ENCODE peak calls at places on chromosomes 5 and 9, in nine cellular contexts. V is breast epithelium, Y is psoas muscle, H is astrocyte, M is A549, A is tibial nerve, X is stomach, G is ovary, J is neuronal stem cell. F is an unnamed sample.

GRCh38 chr5:128196080-128196479 is 112.5 kb downstream of the SLC12A2 start:
- DNase-seq in V (no peak), Y (no peak), H (no peak), M (no peak), A (no peak), X (no peak), G (no peak), J (no peak), F (no peak)

GRCh38 chr5:133287500-133287899 is 235.7 kb downstream of the HSPA4 start:
- DNase-seq in V (no peak), Y (peak; percentile 66), H (peak; percentile 18), M (peak; percentile 53), A (no peak), X (peak; percentile 55), G (no peak), J (peak; percentile 6), F (no peak)

GRCh38 chr9:70403166-70403565 is 11.3 kb downstream of the KLF9 start:
- DNase-seq in V (no peak), Y (no peak), H (no peak), M (no peak), A (no peak), X (no peak), G (no peak), J (no peak), F (no peak)

GRCh38 chr5:142432369-142432863 is 107.6 kb upstream of the SPRY4 start:
- DNase-seq in V (no peak), Y (no peak), H (no peak), M (no peak), A (no peak), X (peak; percentile 86), G (no peak), J (no peak), F (no peak)

GRCh38 chr5:178067705-178068104 is 45.6 kb upstream of the N4BP3 start:
- DNase-seq in V (no peak), Y (no peak), H (no peak), M (no peak), A (no peak), X (no peak), G (no peak), J (no peak), F (no peak)

GRCh38 chr5:151195622-151196021 is 28.3 kb downstream of the CCDC69 start:
- DNase-seq in V (no peak), Y (no peak), H (no peak), M (no peak), A (no peak), X (no peak), G (no peak), J (no peak), F (no peak)

GRCh38 chr9:114246558-114246957 is 76.3 kb upstream of the ORM1 start:
- DNase-seq in V (no peak), Y (no peak), H (peak; percentile 50), M (no peak), A (no peak), X (no peak), G (no peak), J (no peak), F (no peak)

GRCh38 chr9:89460551-89460950 is 37.4 kb downstream of the SEMA4D start:
- DNase-seq in V (no peak), Y (no peak), H (no peak), M (no peak), A (no peak), X (no peak), G (no peak), J (no peak), F (no peak)

GRCh38 chr9:111096051-111096450 is 57.8 kb upstream of the LPAR1 start:
- DNase-seq in V (no peak), Y (no peak), H (no peak), M (no peak), A (no peak), X (no peak), G (no peak), J (no peak), F (no peak)

GRCh38 chr9:68983008-68983411 is 30.9 kb downstream of the PRKACG start:
- DNase-seq in V (no peak), Y (no peak), H (no peak), M (no peak), A (no peak), X (no peak), G (no peak), J (no peak), F (no peak)

GRCh38 chr9:25677301-25678146 is 720 bp downstream of the TUSC1 start:
- DNase-seq in V (peak; percentile 88), Y (peak; percentile 92), H (peak; percentile 41), M (peak; percentile 81), A (peak; percentile 61), X (peak; percentile 86), G (peak; percentile 89), J (peak; percentile 30), F (peak; percentile 78)

GRCh38 chr5:81779935-81780266 is 29.0 kb upstream of the SSBP2 start:
- DNase-seq in V (no peak), Y (no peak), H (no peak), M (no peak), A (no peak), X (no peak), G (no peak), J (no peak), F (no peak)

GRCh38 chr5:8905021-8905420 is 640.9 kb downstream of the SEMA5A start:
- DNase-seq in V (no peak), Y (no peak), H (peak; percentile 57), M (no peak), A (no peak), X (no peak), G (no peak), J (no peak), F (no peak)

GRCh38 chr9:87086111-87086510 is 138.8 kb upstream of the GAS1 start:
- DNase-seq in V (no peak), Y (no peak), H (no peak), M (no peak), A (no peak), X (no peak), G (no peak), J (no peak), F (no peak)

GRCh38 chr5:89471115-89471514 is 588.1 kb upstream of the MEF2C start:
- DNase-seq in V (no peak), Y (no peak), H (no peak), M (no peak), A (no peak), X (no peak), G (no peak), J (no peak), F (no peak)

GRCh38 chr5:96066386-96066719 is 104.7 kb upstream of the ELL2 start:
- DNase-seq in V (no peak), Y (no peak), H (no peak), M (no peak), A (no peak), X (no peak), G (no peak), J (no peak), F (no peak)

GRCh38 chr5:14463629-14464028 is 118.0 kb upstream of the OTULINL start:
- DNase-seq in V (no peak), Y (no peak), H (peak; percentile 73), M (peak; percentile 81), A (no peak), X (no peak), G (no peak), J (no peak), F (no peak)

GRCh38 chr9:114606068-114606467 is 5.0 kb upstream of the TMEM268 start:
- DNase-seq in V (no peak), Y (no peak), H (no peak), M (no peak), A (no peak), X (no peak), G (no peak), J (no peak), F (no peak)

GRCh38 chr9:4857163-4857562 is 64.4 kb downstream of the RCL1 start:
- DNase-seq in V (no peak), Y (no peak), H (no peak), M (no peak), A (no peak), X (no peak), G (no peak), J (no peak), F (no peak)
- H3K27ac ChIP-seq in V (no peak overlapping the region), Y (peak overlapping the region; percentile 38), H (no peak overlapping the region), M (no peak overlapping the region), A (no peak overlapping the region), X (no peak overlapping the region), G (no peak overlapping the region), J (no peak overlapping the region), F (no peak overlapping the region)

GRCh38 chr5:2239237-2239910 is 356.6 kb upstream of the IRX4 start:
- DNase-seq in V (no peak), Y (no peak), H (no peak), M (no peak), A (no peak), X (no peak), G (no peak), J (no peak), F (no peak)
- H3K27ac ChIP-seq in V (no peak overlapping the region), Y (no peak overlapping the region), H (no peak overlapping the region), M (no peak overlapping the region), A (no peak overlapping the region), X (no peak overlapping the region), G (no peak overlapping the region), J (no peak overlapping the region), F (no peak overlapping the region)

GRCh38 chr5:17289681-17290619 is 72.5 kb downstream of the BASP1 start:
- DNase-seq in V (no peak), Y (no peak), H (peak; percentile 73), M (no peak), A (no peak), X (no peak), G (no peak), J (no peak), F (no peak)
- H3K27ac ChIP-seq in V (no peak overlapping the region), Y (no peak overlapping the region), H (no peak overlapping the region), M (no peak overlapping the region), A (no peak overlapping the region), X (no peak overlapping the region), G (no peak overlapping the region), J (no peak overlapping the region), F (no peak overlapping the region)

GRCh38 chr9:129235041-129235930 is 57.2 kb upstream of the IER5L start:
- DNase-seq in V (no peak), Y (peak; percentile 31), H (no peak), M (no peak), A (no peak), X (no peak), G (no peak), J (no peak), F (no peak)

GRCh38 chr9:129236441-129237145 is 58.5 kb upstream of the IER5L start:
- DNase-seq in V (no peak), Y (peak; percentile 36), H (no peak), M (no peak), A (no peak), X (no peak), G (no peak), J (no peak), F (no peak)

GRCh38 chr9:129234491-129234890 is 56.4 kb upstream of the IER5L start:
- DNase-seq in V (no peak), Y (no peak), H (no peak), M (no peak), A (no peak), X (no peak), G (no peak), J (no peak), F (no peak)

GRCh38 chr9:129237195-129237611 is 59.1 kb upstream of the IER5L start:
- DNase-seq in V (no peak), Y (peak; percentile 23), H (peak; percentile 56), M (peak; percentile 37), A (no peak), X (no peak), G (peak; percentile 64), J (no peak), F (no peak)

DNA sequence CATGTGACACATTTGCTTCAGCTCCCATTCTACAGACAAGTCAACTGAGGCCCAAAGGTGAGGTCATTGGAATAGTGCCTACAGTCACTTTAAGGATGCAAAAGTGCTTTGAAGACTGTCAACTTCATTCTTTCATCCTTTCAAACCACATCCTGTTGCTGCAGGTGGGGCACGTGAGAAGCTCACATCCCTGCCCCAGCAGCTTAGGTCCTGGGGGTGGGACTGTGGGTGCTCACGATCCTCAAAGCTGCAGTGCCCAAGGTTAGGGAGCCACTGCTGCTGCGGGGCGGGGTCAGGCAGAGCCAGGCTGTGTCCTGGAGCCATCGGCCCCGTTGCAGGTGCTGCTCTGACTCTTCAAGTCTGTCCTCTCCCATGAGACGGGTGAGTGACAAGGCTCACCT is 57.9 kb upstream of the IER5L start:
- DNase-seq in V (no peak), Y (peak; percentile 32), H (no peak), M (no peak), A (no peak), X (no peak), G (no peak), J (no peak), F (no peak)
- H3K27ac ChIP-seq in V (no peak overlapping the region), Y (no peak overlapping the region), H (no peak overlapping the region), M (no peak overlapping the region), A (no peak overlapping the region), X (no peak overlapping the region), G (no peak overlapping the region), J (no peak overlapping the region), F (no peak overlapping the region)

F was measured in substantia nigra.